ENCODE peak calls at places on chromosomes 1 and 21, in eight cellular contexts. N, E, P, A, Y, K, L and R are unnamed samples.
A peak's percentile ranks its signal among the peaks of the same experiment; 100 is the strongest.

GRCh38 chr21:26007911-26008579 is 162.5 kb downstream of the APP start:
- DNase-seq in N (no peak), E (no peak), P (peak; percentile 41), A (no peak), Y (no peak), K (no peak), L (no peak), R (peak; percentile 46)

GRCh38 chr1:151946366-151946764 is 37.1 kb upstream of the THEM4 start:
- DNase-seq in N (no peak), E (no peak), P (no peak), A (no peak), Y (no peak), K (peak; percentile 7), L (no peak), R (peak; percentile 96)

GRCh38 chr1:35675773-35676172 is 34.4 kb upstream of the PSMB2 start:
- DNase-seq in N (no peak), E (no peak), P (no peak), A (no peak), Y (no peak), K (no peak), L (no peak), R (no peak)

GRCh38 chr1:30623431-30623830 is 100.0 kb downstream of the MATN1 start:
- DNase-seq in N (no peak), E (no peak), P (no peak), A (no peak), Y (no peak), K (no peak), L (no peak), R (no peak)

GRCh38 chr1:12003762-12004161 is 15.5 kb upstream of the MIIP start:
- DNase-seq in N (no peak), E (no peak), P (no peak), A (no peak), Y (peak; percentile 7), K (no peak), L (no peak), R (no peak)

GRCh38 chr1:27292111-27292510 is 29.9 kb upstream of the TMEM222 start:
- DNase-seq in N (no peak), E (no peak), P (no peak), A (no peak), Y (no peak), K (no peak), L (no peak), R (peak; percentile 30)

GRCh38 chr1:160675641-160676410 is 29.0 kb upstream of the SLAMF1 start:
- DNase-seq in N (peak; percentile 72), E (peak; percentile 89), P (peak; percentile 83), A (peak; percentile 77), Y (peak; percentile 62), K (peak; percentile 76), L (peak; percentile 43), R (peak; percentile 75)

GRCh38 chr1:13587256-13588030 is 3.8 kb downstream of the PDPN start:
- DNase-seq in N (no peak), E (no peak), P (peak; percentile 29), A (no peak), Y (no peak), K (peak; percentile 51), L (no peak), R (peak; percentile 87)

GRCh38 chr1:25858494-25858893 is 763 bp downstream of the AUNIP start:
- DNase-seq in N (no peak), E (no peak), P (no peak), A (no peak), Y (no peak), K (no peak), L (no peak), R (peak; percentile 28)

GRCh38 chr21:30839304-30839703 is 9.7 kb upstream of the KRTAP7-1 start:
- DNase-seq in N (no peak), E (peak; percentile 82), P (no peak), A (no peak), Y (peak; percentile 50), K (peak; percentile 0), L (peak; percentile 29), R (peak; percentile 52)

GRCh38 chr1:26704629-26705028 is 8.8 kb downstream of the ARID1A start:
- DNase-seq in N (no peak), E (no peak), P (no peak), A (no peak), Y (no peak), K (no peak), L (no peak), R (no peak)

GRCh38 chr1:242629396-242629795 is 104.9 kb upstream of the PLD5 start:
- DNase-seq in N (no peak), E (no peak), P (no peak), A (no peak), Y (no peak), K (no peak), L (no peak), R (peak; percentile 93)

GRCh38 chr1:3776231-3777030 is 3.9 kb downstream of the SMIM1 start:
- DNase-seq in N (no peak), E (no peak), P (no peak), A (no peak), Y (peak; percentile 29), K (no peak), L (no peak), R (no peak)

GRCh38 chr21:36707763-36708511 is 9.0 kb downstream of the SIM2 start:
- DNase-seq in N (no peak), E (peak; percentile 47), P (no peak), A (no peak), Y (no peak), K (no peak), L (no peak), R (no peak)

GRCh38 chr1:8421721-8422120 is 103.8 kb downstream of the SLC45A1 start:
- DNase-seq in N (no peak), E (no peak), P (no peak), A (no peak), Y (no peak), K (no peak), L (no peak), R (no peak)

GRCh38 chr21:17454315-17455027 is 58.4 kb upstream of the CXADR start:
- DNase-seq in N (no peak), E (peak; percentile 89), P (peak; percentile 82), A (no peak), Y (peak; percentile 81), K (peak; percentile 79), L (peak; percentile 71), R (peak; percentile 82)

DNA sequence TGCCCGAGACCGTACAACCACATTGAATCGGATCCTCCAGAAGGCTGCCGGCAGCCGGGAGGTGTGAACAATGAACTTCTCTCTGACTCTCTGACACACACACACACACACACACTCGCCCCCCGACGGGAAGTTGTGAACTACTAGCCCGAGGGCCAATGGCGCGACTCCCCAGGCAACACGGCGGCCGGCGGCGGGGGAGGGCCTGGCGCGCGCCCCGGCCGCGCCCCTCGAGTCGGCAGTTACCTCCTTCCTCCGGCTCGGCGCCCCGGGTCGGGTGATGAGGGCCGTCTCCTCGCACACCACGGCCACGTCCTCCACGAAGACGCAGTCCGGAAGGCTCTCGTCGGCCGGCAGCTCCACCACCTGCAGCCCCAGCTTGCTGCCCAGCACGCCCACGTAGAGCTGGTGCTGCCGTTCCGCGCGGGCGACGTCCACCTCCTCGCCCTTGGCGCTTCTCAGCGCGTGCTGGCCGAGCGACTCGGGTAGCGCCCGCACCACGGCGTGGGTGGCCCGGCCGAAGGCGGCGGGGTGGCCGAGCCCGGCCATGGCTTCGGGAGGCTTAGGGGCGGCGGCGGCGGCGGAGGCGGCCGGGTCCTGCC is 361 bp downstream of the DDAH1 start:
- DNase-seq in N (peak; percentile 68), E (peak; percentile 83), P (peak; percentile 82), A (peak; percentile 86), Y (peak; percentile 74), K (peak; percentile 71), L (peak; percentile 34), R (peak; percentile 41)
- TF ChIP-seq CTCF in N (no peak), E (no peak), P (no peak), A (no peak), Y (no peak), K (no peak), L (no peak), R (no peak)

GRCh38 chr1:119327436-119328155 is 41.0 kb upstream of the HAO2 start:
- DNase-seq in N (peak; percentile 31), E (peak; percentile 78), P (peak; percentile 29), A (peak; percentile 48), Y (no peak), K (peak; percentile 16), L (no peak), R (peak; percentile 17)

GRCh38 chr1:119326251-119326650 is 42.3 kb upstream of the HAO2 start:
- DNase-seq in N (no peak), E (peak; percentile 34), P (no peak), A (no peak), Y (no peak), K (no peak), L (no peak), R (no peak)

GRCh38 chr1:119329521-119329920 is 39.1 kb upstream of the HAO2 start:
- DNase-seq in N (no peak), E (no peak), P (no peak), A (no peak), Y (no peak), K (no peak), L (no peak), R (no peak)

GRCh38 chr1:119324198-119324597 is 44.4 kb upstream of the HAO2 start:
- DNase-seq in N (no peak), E (no peak), P (no peak), A (no peak), Y (no peak), K (no peak), L (no peak), R (no peak)

GRCh38 chr1:119327066-119327435 is 41.5 kb upstream of the HAO2 start:
- DNase-seq in N (no peak), E (peak; percentile 91), P (no peak), A (no peak), Y (no peak), K (no peak), L (no peak), R (peak; percentile 7)
- H3K4me3 ChIP-seq in N (peak overlapping the region; percentile 45), E (peak overlapping the region; percentile 56), P (peak overlapping the region; percentile 3), A (no peak overlapping the region), Y (peak overlapping the region; percentile 23), K (peak overlapping the region; percentile 32), L (peak overlapping the region; percentile 36), R (peak overlapping the region; percentile 10)

GRCh38 chr1:212754715-212755114 is 36.9 kb downstream of the NSL1 start:
- DNase-seq in N (no peak), E (peak; percentile 33), P (peak; percentile 35), A (no peak), Y (no peak), K (peak; percentile 3), L (no peak), R (no peak)

GRCh38 chr1:212754193-212754592 is 37.4 kb downstream of the NSL1 start:
- DNase-seq in N (no peak), E (peak; percentile 40), P (no peak), A (no peak), Y (no peak), K (no peak), L (no peak), R (no peak)

GRCh38 chr1:212752256-212752933 is 39.2 kb downstream of the NSL1 start:
- DNase-seq in N (no peak), E (no peak), P (peak; percentile 52), A (no peak), Y (no peak), K (peak; percentile 44), L (no peak), R (no peak)

GRCh38 chr1:212752934-212753497 is 38.6 kb downstream of the NSL1 start:
- DNase-seq in N (no peak), E (no peak), P (no peak), A (no peak), Y (no peak), K (peak; percentile 11), L (no peak), R (no peak)

GRCh38 chr1:212753766-212754165 is 37.8 kb downstream of the NSL1 start:
- DNase-seq in N (no peak), E (peak; percentile 25), P (no peak), A (no peak), Y (no peak), K (no peak), L (no peak), R (no peak)
- TF ChIP-seq CTCF in N (no peak), E (no peak), P (no peak), A (no peak), Y (no peak), K (no peak), L (no peak), R (no peak)

GRCh38 chr1:165235158-165235776 is 121.2 kb downstream of the LMX1A start:
- DNase-seq in N (no peak), E (peak; percentile 67), P (no peak), A (peak; percentile 25), Y (peak; percentile 22), K (no peak), L (no peak), R (no peak)
- H3K4me3 ChIP-seq in N (peak overlapping the region; percentile 43), E (peak overlapping the region; percentile 72), P (no peak overlapping the region), A (no peak overlapping the region), Y (peak overlapping the region; percentile 44), K (no peak overlapping the region), L (peak overlapping the region; percentile 52), R (no peak overlapping the region)